ENCODE peak calls at places on chromosome 13, in five cellular contexts. S is neural crest cell, T is psoas muscle, M is GM12878, X is HFFc6. R is an unnamed sample.
A peak's percentile ranks its signal among the peaks of the same experiment; 100 is the strongest.

GRCh38 chr13:64723735-64724134 is 2506.4 kb downstream of the PCDH9 start:
- DNase-seq in S (no peak), T (no peak), M (no peak), X (peak; percentile 95), R (no peak)

GRCh38 chr13:31859546-31859945 is 120.2 kb downstream of the RXFP2 start:
- DNase-seq in S (no peak), T (no peak), M (no peak), X (no peak), R (no peak)

GRCh38 chr13:79423801-79424642 is 18.0 kb upstream of the RBM26 start:
- DNase-seq in S (no peak), T (no peak), M (no peak), X (peak; percentile 57), R (no peak)

GRCh38 chr13:34207334-34207733 is 389.4 kb downstream of the RFC3 start:
- DNase-seq in S (no peak), T (no peak), M (no peak), X (peak; percentile 68), R (no peak)

GRCh38 chr13:79898996-79899395 is 418.0 kb downstream of the NDFIP2 start:
- DNase-seq in S (no peak), T (no peak), M (no peak), X (no peak), R (no peak)

GRCh38 chr13:20525601-20526544 is at the start of gene CRYL1:
- DNase-seq in S (peak; percentile 29), T (peak; percentile 88), M (peak; percentile 40), X (peak; percentile 43), R (peak; percentile 74)

GRCh38 chr13:59452189-59452588 is 711.5 kb downstream of the DIAPH3 start:
- DNase-seq in S (no peak), T (no peak), M (no peak), X (no peak), R (no peak)

GRCh38 chr13:73220966-73221720 is 162.3 kb downstream of the KLF5 start:
- DNase-seq in S (no peak), T (no peak), M (no peak), X (peak; percentile 22), R (no peak)

GRCh38 chr13:40172878-40173277 is 493.6 kb downstream of the FOXO1 start:
- DNase-seq in S (no peak), T (no peak), M (no peak), X (no peak), R (no peak)

GRCh38 chr13:46359731-46360130 is 27.3 kb downstream of the RUBCNL start:
- DNase-seq in S (no peak), T (no peak), M (no peak), X (peak; percentile 75), R (no peak)

GRCh38 chr13:103291693-103292572 is 225.7 kb upstream of the SLC10A2 start:
- DNase-seq in S (no peak), T (no peak), M (no peak), X (no peak), R (no peak)

GRCh38 chr13:37618554-37618953 is 20.0 kb upstream of the POSTN start:
- DNase-seq in S (no peak), T (no peak), M (no peak), X (peak; percentile 59), R (no peak)

GRCh38 chr13:49057176-49057575 is 81.5 kb downstream of the FNDC3A start:
- DNase-seq in S (no peak), T (no peak), M (no peak), X (no peak), R (no peak)

GRCh38 chr13:69124996-69125395 is 982.6 kb upstream of the ATXN8OS start:
- DNase-seq in S (no peak), T (no peak), M (no peak), X (no peak), R (no peak)

GRCh38 chr13:35838356-35838755 is 292.8 kb downstream of the DCLK1 start:
- DNase-seq in S (no peak), T (no peak), M (no peak), X (peak; percentile 65), R (no peak)

GRCh38 chr13:21344662-21345176 is 114.4 kb downstream of the ZDHHC20 start:
- DNase-seq in S (no peak), T (no peak), M (no peak), X (no peak), R (no peak)

GRCh38 chr13:29481603-29482002 is 113.9 kb downstream of the SLC7A1 start:
- DNase-seq in S (no peak), T (no peak), M (no peak), X (no peak), R (no peak)

GRCh38 chr13:97194473-97194872 is 27.7 kb upstream of the MBNL2 start:
- DNase-seq in S (no peak), T (no peak), M (no peak), X (peak; percentile 55), R (no peak)

GRCh38 chr13:29548722-29549446 is 46.6 kb downstream of the SLC7A1 start:
- DNase-seq in S (no peak), T (no peak), M (no peak), X (peak; percentile 65), R (no peak)

DNA sequence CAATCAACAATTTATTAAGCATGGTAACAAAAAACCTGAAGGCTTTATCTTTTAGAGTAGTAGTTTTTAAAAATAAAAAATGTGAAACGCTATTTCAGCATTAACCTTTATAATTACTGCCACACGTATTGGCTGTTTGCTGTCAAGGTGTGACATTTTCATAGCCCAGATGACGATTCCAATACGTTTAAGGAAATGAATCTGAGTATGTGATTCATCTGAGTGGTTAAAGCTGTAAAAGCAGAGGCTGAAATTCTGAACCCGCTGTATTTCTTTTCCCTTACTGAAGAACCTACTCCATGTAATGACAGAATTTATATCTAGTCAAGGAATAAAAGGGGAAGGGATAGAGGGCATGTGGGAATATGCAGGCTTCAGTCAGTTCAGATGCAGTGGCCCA is 166.0 kb downstream of the LMO7 start:
- DNase-seq in S (no peak), T (no peak), M (no peak), X (no peak), R (no peak)
- TF ChIP-seq CTCF in S (no peak), T (no peak), M (no peak), X (no peak), R (no peak)

GRCh38 chr13:41407380-41407779 is 50.0 kb upstream of the RGCC start:
- DNase-seq in S (no peak), T (no peak), M (no peak), X (no peak), R (no peak)
- TF ChIP-seq CTCF in S (no peak), T (no peak), M (no peak), X (no peak), R (no peak)

GRCh38 chr13:43446126-43446525 is 340.6 kb downstream of the ENOX1 start:
- DNase-seq in S (no peak), T (no peak), M (no peak), X (no peak), R (no peak)

GRCh38 chr13:43441916-43442315 is 344.9 kb downstream of the ENOX1 start:
- DNase-seq in S (no peak), T (no peak), M (no peak), X (no peak), R (no peak)

GRCh38 chr13:43444085-43444484 is 342.7 kb downstream of the ENOX1 start:
- DNase-seq in S (no peak), T (no peak), M (no peak), X (no peak), R (no peak)

GRCh38 chr13:43445651-43446050 is 341.1 kb downstream of the ENOX1 start:
- DNase-seq in S (no peak), T (no peak), M (no peak), X (no peak), R (no peak)

DNA sequence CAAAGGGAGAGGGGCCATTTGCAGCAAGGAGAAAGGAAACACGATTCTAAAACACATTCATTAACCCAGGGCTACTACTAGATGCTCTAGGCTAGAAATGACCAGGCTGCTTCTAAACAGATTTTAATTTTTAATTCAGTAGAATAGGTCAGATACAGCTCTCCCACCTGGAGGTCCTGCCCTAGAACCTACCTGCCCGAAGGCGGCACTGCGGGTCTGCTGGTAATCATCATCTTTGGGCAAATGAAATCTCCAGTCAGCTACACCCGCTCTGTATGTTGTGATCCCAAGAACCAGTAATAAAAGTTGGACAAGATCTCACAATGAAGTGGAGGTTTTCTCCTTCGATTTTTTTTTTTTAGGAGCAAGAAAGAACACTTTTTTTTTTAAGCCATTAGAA is 345.3 kb downstream of the ENOX1 start:
- DNase-seq in S (no peak), T (no peak), M (no peak), X (no peak), R (no peak)
- TF ChIP-seq CTCF in S (no peak), T (no peak), M (no peak), X (no peak), R (no peak)

GRCh38 chr13:42173789-42174343 is 98.1 kb upstream of the AKAP11 start:
- DNase-seq in S (no peak), T (no peak), M (no peak), X (no peak), R (no peak)
- TF ChIP-seq CTCF in S (no peak), T (no peak), M (no peak), X (no peak), R (no peak)

DNA sequence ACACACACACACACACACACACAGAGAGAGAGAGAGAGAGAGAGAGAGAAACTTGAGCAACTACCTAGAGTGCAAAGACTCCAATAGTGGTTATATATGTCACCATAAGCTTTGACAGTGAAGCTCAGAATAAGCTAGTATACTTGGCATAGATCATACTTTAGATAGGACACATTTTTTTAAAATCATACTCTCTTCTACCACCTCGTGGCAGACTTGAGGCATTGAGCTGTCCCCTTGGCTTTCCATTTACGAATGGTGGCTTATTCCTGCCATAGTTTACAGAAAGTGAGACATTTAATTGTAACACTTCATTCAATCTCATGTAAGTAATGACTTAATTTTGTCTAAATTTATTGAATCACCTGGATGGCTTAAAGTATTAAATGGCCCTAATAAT is 108.2 kb downstream of the EDNRB start:
- DNase-seq in S (no peak), T (no peak), M (no peak), X (peak; percentile 1), R (no peak)
- TF ChIP-seq CTCF in S (peak; percentile 57), T (peak; percentile 22), M (peak; percentile 28), X (no peak), R (no peak)

GRCh38 chr13:95156208-95156607 is 145.0 kb downstream of the ABCC4 start:
- DNase-seq in S (no peak), T (no peak), M (no peak), X (peak; percentile 31), R (no peak)
- TF ChIP-seq CTCF in S (peak; percentile 65), T (no peak), M (no peak), X (peak; percentile 76), R (no peak)

GRCh38 chr13:24511824-24512207 is 762 bp downstream of the PARP4 start:
- DNase-seq in S (no peak), T (no peak), M (peak; percentile 9), X (no peak), R (no peak)
- TF ChIP-seq CTCF in S (no peak), T (no peak), M (no peak), X (no peak), R (no peak)

GRCh38 chr13:101618440-101619187 is 166.1 kb downstream of the ITGBL1 start:
- DNase-seq in S (no peak), T (no peak), M (no peak), X (no peak), R (no peak)

GRCh38 chr13:101624981-101625380 is 172.5 kb downstream of the ITGBL1 start:
- DNase-seq in S (no peak), T (no peak), M (no peak), X (no peak), R (no peak)

GRCh38 chr13:101623469-101624209 is 171.2 kb downstream of the ITGBL1 start:
- DNase-seq in S (no peak), T (no peak), M (no peak), X (peak; percentile 29), R (no peak)

GRCh38 chr13:101624210-101624922 is 171.9 kb downstream of the ITGBL1 start:
- DNase-seq in S (no peak), T (no peak), M (no peak), X (no peak), R (no peak)

GRCh38 chr13:101621099-101621498 is 168.6 kb downstream of the ITGBL1 start:
- DNase-seq in S (no peak), T (no peak), M (no peak), X (no peak), R (no peak)
- TF ChIP-seq CTCF in S (no peak), T (no peak), M (no peak), X (no peak), R (no peak)

R was measured in nephron progenitor cell.